ENCODE peak calls at places on chromosomes 1 and 21, in five cellular contexts. B, I, P, O and J are unnamed samples.

GRCh38 chr1:162206749-162207635 is 137.5 kb downstream of the NOS1AP start:
- DNase-seq in I (no peak), O (no peak), B (no peak), P (no peak), J (no peak)

GRCh38 chr1:66168467-66168887 is 365.5 kb upstream of the SGIP1 start:
- DNase-seq in I (no peak), B (no peak), P (no peak), O (no peak), J (no peak)

GRCh38 chr1:214380986-214381695 is 100.2 kb downstream of the SMYD2 start:
- DNase-seq in I (no peak), B (no peak), P (no peak), O (peak), J (no peak)

GRCh38 chr1:159817276-159818041 is 9.2 kb upstream of the SLAMF8 start:
- DNase-seq in P (peak), O (no peak), I (no peak), B (no peak), J (no peak)

GRCh38 chr1:116487016-116487415 is 83.8 kb downstream of the CD58 start:
- DNase-seq in P (no peak), O (no peak), I (no peak), B (no peak), J (no peak)

GRCh38 chr1:54405894-54406293 is 300 bp downstream of the SSBP3 start:
- DNase-seq in B (no peak), P (no peak), O (no peak), I (no peak), J (no peak)

GRCh38 chr1:240242601-240243144 is 151.0 kb downstream of the FMN2 start:
- DNase-seq in P (no peak), B (peak), O (peak), I (no peak), J (no peak)

GRCh38 chr1:25198731-25199231 is 33.5 kb downstream of the SYF2 start:
- DNase-seq in O (no peak), B (no peak), I (no peak), P (no peak), J (no peak)

GRCh38 chr1:176643536-176643935 is 180.6 kb downstream of the PAPPA2 start:
- DNase-seq in B (no peak), I (no peak), P (no peak), O (no peak), J (no peak)

GRCh38 chr1:1141244-1141910 is 25.5 kb upstream of the C1orf159 start:
- DNase-seq in B (no peak), O (no peak), I (no peak), P (no peak), J (no peak)

GRCh38 chr1:83959824-83960441 is 39.0 kb downstream of the TTLL7 start:
- DNase-seq in P (no peak), I (no peak), O (no peak), B (no peak), J (no peak)

GRCh38 chr1:2121071-2121691 is 71.0 kb downstream of the PRKCZ start:
- DNase-seq in B (no peak), P (no peak), I (no peak), O (no peak), J (no peak)

GRCh38 chr1:25034736-25035522 is 104.9 kb upstream of the RUNX3 start:
- DNase-seq in B (no peak), O (no peak), I (no peak), P (no peak), J (no peak)

GRCh38 chr21:20260124-20260523 is 738.1 kb upstream of the NCAM2 start:
- DNase-seq in I (no peak), O (no peak), B (no peak), P (no peak), J (no peak)

GRCh38 chr1:24952413-24952841 is 22.4 kb upstream of the RUNX3 start:
- DNase-seq in B (no peak), O (no peak), P (no peak), I (peak), J (peak)

GRCh38 chr1:48688102-48688760 is 88.5 kb downstream of the BEND5 start:
- DNase-seq in B (no peak), I (no peak), O (no peak), P (no peak), J (no peak)

GRCh38 chr1:175218786-175219447 is 26.3 kb upstream of the KIAA0040 start:
- DNase-seq in O (no peak), I (no peak), P (no peak), B (no peak), J (no peak)

GRCh38 chr1:150406483-150406882 is 42.5 kb downstream of the RPRD2 start:
- DNase-seq in B (no peak), I (no peak), P (no peak), O (no peak), J (no peak)

GRCh38 chr1:182087951-182088350 is 26.4 kb upstream of the ZNF648 start:
- DNase-seq in I (no peak), P (no peak), O (no peak), B (no peak), J (no peak)

GRCh38 chr1:37484325-37485051 is 10.1 kb downstream of the ZC3H12A start:
- DNase-seq in P (no peak), I (no peak), B (no peak), O (no peak), J (no peak)

GRCh38 chr1:24360681-24361080 is 41.5 kb downstream of the GRHL3 start:
- DNase-seq in O (no peak), P (no peak), I (no peak), B (no peak), J (no peak)

GRCh38 chr1:89633103-89633744 is at the start of gene LRRC8C:
- DNase-seq in O (no peak), P (peak), I (peak), B (peak), J (peak)

GRCh38 chr1:10649484-10650201 is 146.8 kb downstream of the CASZ1 start:
- DNase-seq in P (no peak), I (no peak), B (no peak), O (no peak), J (no peak)

GRCh38 chr1:11559211-11559970 is 80.4 kb downstream of the DISP3 start:
- DNase-seq in B (no peak), O (no peak), P (no peak), I (no peak), J (no peak)

GRCh38 chr1:8412183-8412831 is 94.4 kb downstream of the SLC45A1 start:
- DNase-seq in B (peak), I (no peak), P (peak), O (no peak), J (no peak)

GRCh38 chr1:112666917-112667316 is 7.5 kb upstream of the MOV10 start:
- DNase-seq in I (no peak), P (no peak), O (no peak), B (no peak), J (no peak)

GRCh38 chr1:237320890-237321289 is 278.9 kb downstream of the RYR2 start:
- DNase-seq in O (no peak), P (no peak), B (no peak), I (no peak), J (no peak)

GRCh38 chr1:205003358-205004145 is 39.5 kb upstream of the CNTN2 start:
- DNase-seq in B (no peak), O (no peak), I (no peak), P (no peak), J (no peak)